ENCODE peak calls at places on chromosomes 6 and 20, in five cellular contexts. H is IMR-90; X is naive thymus-derived CD4-positive, alpha-beta T cell; E is uterus; W is GM23248. D is an unnamed sample.

GRCh38 chr6:82687855-82688254 is 324.2 kb downstream of the TPBG start:
- DNase-seq in W (no peak), H (no peak), E (no peak), X (no peak), D (no peak)

GRCh38 chr20:40997116-40997515 is 31.5 kb upstream of the TOP1 start:
- DNase-seq in W (no peak), E (no peak), H (no peak), X (no peak), D (no peak)

GRCh38 chr20:59305898-59306640 is 5.7 kb downstream of the EDN3 start:
- DNase-seq in E (no peak), X (no peak), W (no peak), H (no peak), D (no peak)

GRCh38 chr6:57305112-57305511 is 12.3 kb upstream of the PRIM2 start:
- DNase-seq in X (no peak), H (no peak), W (peak; percentile 32), E (no peak), D (no peak)

GRCh38 chr6:111523484-111524166 is 40.6 kb upstream of the REV3L start:
- DNase-seq in W (no peak), X (no peak), H (no peak), E (no peak), D (no peak)

GRCh38 chr6:21808045-21808470 is 214.5 kb downstream of the SOX4 start:
- DNase-seq in X (no peak), W (peak; percentile 87), H (peak; percentile 78), E (peak; percentile 46), D (no peak)

GRCh38 chr20:18645851-18646250 is 58.0 kb downstream of the DTD1 start:
- DNase-seq in X (no peak), H (peak; percentile 11), W (no peak), E (no peak), D (no peak)

GRCh38 chr6:14804444-14805210 is 441.2 kb upstream of the JARID2 start:
- DNase-seq in W (peak; percentile 67), H (peak; percentile 86), E (peak; percentile 80), X (no peak), D (peak; percentile 63)

GRCh38 chr6:154377726-154378125 is 21.1 kb upstream of the IPCEF1 start:
- DNase-seq in E (no peak), H (no peak), W (no peak), X (no peak), D (no peak)

GRCh38 chr20:48722002-48722731 is 105.6 kb downstream of the PREX1 start:
- DNase-seq in X (no peak), E (no peak), W (peak; percentile 83), H (peak; percentile 32), D (no peak)
- H3K27ac ChIP-seq in X (no peak overlapping the region), E (peak overlapping the region; percentile 42), W (peak overlapping the region; percentile 52), H (no peak overlapping the region), D (no peak overlapping the region)

GRCh38 chr20:43767686-43768474 is 41.1 kb upstream of the GTSF1L start:
- DNase-seq in W (peak; percentile 84), X (no peak), E (no peak), H (peak; percentile 50), D (no peak)

GRCh38 chr20:43766395-43766794 is 39.6 kb upstream of the GTSF1L start:
- DNase-seq in H (no peak), W (peak; percentile 37), E (no peak), X (no peak), D (no peak)

GRCh38 chr20:43765933-43766332 is 39.1 kb upstream of the GTSF1L start:
- DNase-seq in X (no peak), H (no peak), E (no peak), W (no peak), D (no peak)

GRCh38 chr20:43770342-43770741 is 43.5 kb upstream of the GTSF1L start:
- DNase-seq in H (no peak), X (no peak), E (no peak), W (no peak), D (no peak)

DNA sequence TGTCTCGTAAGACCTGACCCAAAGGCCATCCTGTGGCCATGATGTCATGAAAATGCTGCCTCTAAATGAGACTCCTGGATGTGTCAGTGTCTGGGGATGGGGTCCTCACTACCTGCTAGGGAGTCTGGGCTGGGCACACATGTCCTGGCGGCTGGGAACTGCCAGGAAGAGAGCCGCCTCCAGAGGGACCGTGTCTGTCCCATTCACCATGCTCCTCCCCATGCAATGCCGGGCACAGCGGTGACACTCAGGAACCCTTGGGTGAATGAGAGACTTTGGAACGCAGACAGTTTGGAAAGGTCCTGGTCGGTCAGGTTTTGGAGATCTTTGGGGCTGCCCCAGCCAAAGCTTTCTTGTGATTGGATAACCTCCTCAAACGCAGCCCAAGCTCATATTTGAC is 40.1 kb upstream of the GTSF1L start:
- DNase-seq in E (no peak), X (no peak), W (no peak), H (no peak), D (no peak)
- H3K27me3 ChIP-seq in E (no peaks in the 10 kb centered on the region), X (no peaks in the 10 kb centered on the region), W (peaks cover 20% of the 10 kb centered on the region), H (peaks cover 5% of the 10 kb centered on the region), D (peaks cover 6% of the 10 kb centered on the region)

GRCh38 chr6:25278914-25279747 is at the start of gene CARMIL1:
- DNase-seq in H (peak; percentile 52), X (peak; percentile 76), W (peak; percentile 89), E (peak; percentile 82), D (peak; percentile 94)
- H3K4me1 ChIP-seq in H (no peaks in the 10 kb centered on the region), X (peaks cover 15% of the 10 kb centered on the region), W (peaks cover 10% of the 10 kb centered on the region), E (no peaks in the 10 kb centered on the region), D (peaks cover 29% of the 10 kb centered on the region)

GRCh38 chr6:43278524-43279078 is 19.5 kb upstream of the SLC22A7 start:
- DNase-seq in E (no peak), H (peak; percentile 30), W (peak; percentile 68), X (no peak), D (no peak)

GRCh38 chr6:43277083-43277642 is 20.9 kb upstream of the SLC22A7 start:
- DNase-seq in H (no peak), W (no peak), E (no peak), X (no peak), D (no peak)

GRCh38 chr6:43275782-43276179 is 22.3 kb upstream of the SLC22A7 start:
- DNase-seq in E (no peak), H (no peak), X (no peak), W (no peak), D (no peak)

GRCh38 chr6:43276180-43277082 is 21.6 kb upstream of the SLC22A7 start:
- DNase-seq in E (no peak), X (peak; percentile 65), W (peak; percentile 27), H (no peak), D (no peak)

DNA sequence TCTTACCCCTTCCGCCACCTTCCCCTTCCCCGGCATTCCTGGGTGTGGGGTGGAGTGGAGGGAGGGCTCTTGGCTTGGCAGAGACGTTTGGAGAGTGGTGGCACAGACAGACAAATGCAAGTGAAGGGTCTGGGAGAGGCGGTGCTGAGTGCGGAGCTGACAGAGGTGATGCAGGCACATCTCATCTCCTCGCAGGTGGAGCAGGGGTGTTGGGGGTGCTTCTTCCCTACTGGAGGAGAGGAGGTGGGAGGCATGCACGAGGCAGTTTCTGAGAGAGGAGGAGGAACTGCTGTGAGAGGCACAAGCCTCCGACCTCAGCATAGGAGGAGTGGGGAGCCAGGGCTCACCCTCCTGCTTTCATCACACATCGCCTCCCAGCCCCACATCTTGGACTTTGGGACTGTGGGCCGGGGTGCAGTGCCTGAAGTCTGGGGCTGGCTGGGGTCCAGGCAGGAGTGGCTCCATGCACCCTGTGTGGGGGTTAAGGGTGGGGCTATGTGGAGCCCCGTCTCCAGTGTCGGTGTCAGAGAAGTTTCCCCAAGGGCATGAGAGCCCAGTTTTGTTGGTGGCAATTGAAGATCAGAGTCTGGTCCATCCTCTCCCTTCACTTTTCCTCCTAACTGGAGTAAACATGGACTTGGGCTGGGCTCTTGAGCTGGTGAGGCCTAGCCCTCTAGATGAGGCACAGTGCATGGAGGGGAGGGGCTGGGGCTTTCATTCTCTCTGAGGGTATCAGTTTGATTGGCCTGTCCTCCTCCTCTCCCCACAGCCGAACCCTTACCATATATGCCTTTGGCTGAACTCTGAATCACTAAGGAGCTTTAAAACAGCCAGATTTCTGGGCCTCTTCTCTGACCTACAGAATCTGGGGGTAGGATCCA is 20.2 kb upstream of the SLC22A7 start:
- DNase-seq in E (no peak), X (no peak), H (peak; percentile 10), W (no peak), D (no peak)
- H3K27ac ChIP-seq in E (no peak overlapping the region), X (no peak overlapping the region), H (no peak overlapping the region), W (no peak overlapping the region), D (peak overlapping the region; percentile 55)

GRCh38 chr20:63412889-63413288 is 51.7 kb upstream of the CHRNA4 start:
- DNase-seq in X (no peak), E (no peak), W (no peak), H (no peak), D (no peak)
- H3K27me3 ChIP-seq in X (no peaks in the 10 kb centered on the region), E (no peaks in the 10 kb centered on the region), W (peaks cover 12% of the 10 kb centered on the region), H (peaks cover 46% of the 10 kb centered on the region), D (peaks cover 75% of the 10 kb centered on the region)

DNA sequence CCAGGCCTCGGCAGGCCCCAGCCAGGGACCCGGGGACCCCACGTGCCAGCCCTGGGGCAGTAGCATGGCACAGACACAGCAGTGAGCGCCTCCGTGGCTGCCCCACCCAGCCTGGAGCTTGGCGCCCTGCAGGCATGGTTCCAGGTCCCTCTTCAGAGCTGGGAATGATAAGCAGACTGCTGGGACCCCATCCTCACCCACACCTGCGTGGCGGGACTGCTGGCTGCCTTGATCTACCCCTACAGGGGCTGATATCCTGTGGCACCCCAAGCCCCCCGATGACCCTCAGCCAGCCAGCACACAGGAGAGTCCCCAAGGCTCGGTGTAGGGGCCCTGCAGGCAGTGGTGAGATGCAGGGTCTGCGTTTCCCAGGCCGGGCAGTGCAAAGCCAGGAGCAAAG is 47.1 kb downstream of the YTHDF1 start:
- DNase-seq in E (no peak), H (no peak), W (no peak), X (no peak), D (no peak)
- H3K4me1 ChIP-seq in E (no peaks in the 10 kb centered on the region), H (no peaks in the 10 kb centered on the region), W (no peaks in the 10 kb centered on the region), X (no peaks in the 10 kb centered on the region), D (no peaks in the 10 kb centered on the region)